ENCODE peak calls at places on chromosomes 13 and 19, in six cellular contexts. Y is activated naive CD4-positive, alpha-beta T cell; W is colonic mucosa; N is NCI-H2107; B is LoVo; V is fibroblast of pulmonary artery. U is an unnamed sample.

GRCh38 chr19:18000480-18000980 is 7.4 kb upstream of the ARRDC2 start:
- DNase-seq in Y (no peak), W (no peak), N (no peak), B (no peak), V (no peak), U (no peak)

GRCh38 chr13:60351326-60351725 is 45.7 kb upstream of the TDRD3 start:
- DNase-seq in Y (no peak), W (no peak), N (no peak), B (peak), V (peak), U (no peak)

GRCh38 chr19:50377051-50377441 is 789 bp downstream of the NR1H2 start:
- DNase-seq in Y (no peak), W (peak), N (no peak), B (no peak), V (peak), U (peak)

GRCh38 chr13:59479629-59480028 is 684.1 kb downstream of the DIAPH3 start:
- DNase-seq in Y (no peak), W (no peak), N (no peak), B (no peak), V (no peak), U (no peak)

GRCh38 chr13:90686438-90686837 is 661.0 kb upstream of the MIR17HG start:
- DNase-seq in Y (no peak), W (no peak), N (no peak), B (no peak), V (peak), U (no peak)

GRCh38 chr13:45403081-45403480 is 15.1 kb downstream of the SLC25A30 start:
- DNase-seq in Y (no peak), W (no peak), N (no peak), B (no peak), V (no peak), U (no peak)

GRCh38 chr13:70568571-70568970 is 460.3 kb upstream of the KLHL1 start:
- DNase-seq in Y (no peak), W (peak), N (peak), B (peak), V (peak), U (peak)

GRCh38 chr13:34107814-34108213 is 289.9 kb downstream of the RFC3 start:
- DNase-seq in Y (no peak), W (no peak), N (no peak), B (no peak), V (peak), U (no peak)

GRCh38 chr13:101626925-101627555 is 174.6 kb downstream of the ITGBL1 start:
- DNase-seq in Y (no peak), W (no peak), N (no peak), B (no peak), V (no peak), U (no peak)